ENCODE peak calls at places on chromosomes 13 and 19, in nine cellular contexts. One of them, this sample, is unnamed. For H3K36me3, the result is how much of the 10 kb centered on the place peaks cover.

GRCh38 chr19:47369923-47370625 is 21.0 kb downstream of the DHX34 start:
- DNase-seq in neural progenitor cell: no peak
- DNase-seq in OCI-LY7: no peak
- DNase-seq in CD8-positive, alpha-beta T cell: no peak
- DNase-seq in IMR-90: peak
- DNase-seq in heart left ventricle: peak
- DNase-seq in thoracic aorta: no peak
- DNase-seq in brain microvascular endothelial cell: peak
- DNase-seq in stomach: no peak
- DNase-seq in this sample: no peak

GRCh38 chr13:20566424-20566916 is 487 bp upstream of the IFT88 start:
- DNase-seq in heart left ventricle: no peak
- DNase-seq in brain microvascular endothelial cell: peak
- DNase-seq in neural progenitor cell: no peak
- DNase-seq in stomach: no peak
- DNase-seq in IMR-90: peak
- DNase-seq in thoracic aorta: peak
- DNase-seq in OCI-LY7: no peak
- DNase-seq in CD8-positive, alpha-beta T cell: no peak
- DNase-seq in this sample: no peak

GRCh38 chr19:3404324-3405260 is 38.2 kb downstream of the NFIC start:
- DNase-seq in brain microvascular endothelial cell: peak
- DNase-seq in heart left ventricle: peak
- DNase-seq in IMR-90: peak
- DNase-seq in OCI-LY7: no peak
- DNase-seq in neural progenitor cell: no peak
- DNase-seq in thoracic aorta: peak
- DNase-seq in CD8-positive, alpha-beta T cell: no peak
- DNase-seq in stomach: peak
- DNase-seq in this sample: peak

GRCh38 chr19:54906819-54907218 is 871 bp downstream of the NCR1 start:
- DNase-seq in thoracic aorta: no peak
- DNase-seq in stomach: no peak
- DNase-seq in IMR-90: no peak
- DNase-seq in brain microvascular endothelial cell: no peak
- DNase-seq in OCI-LY7: no peak
- DNase-seq in CD8-positive, alpha-beta T cell: no peak
- DNase-seq in heart left ventricle: no peak
- DNase-seq in neural progenitor cell: no peak
- DNase-seq in this sample: no peak

GRCh38 chr13:96671073-96671472 is 323.2 kb downstream of the OXGR1 start:
- DNase-seq in heart left ventricle: no peak
- DNase-seq in CD8-positive, alpha-beta T cell: no peak
- DNase-seq in stomach: no peak
- DNase-seq in IMR-90: no peak
- DNase-seq in neural progenitor cell: no peak
- DNase-seq in brain microvascular endothelial cell: no peak
- DNase-seq in OCI-LY7: no peak
- DNase-seq in thoracic aorta: no peak
- DNase-seq in this sample: no peak

GRCh38 chr13:53112522-53112921 is 83.9 kb downstream of the OLFM4 start:
- DNase-seq in neural progenitor cell: no peak
- DNase-seq in stomach: no peak
- DNase-seq in OCI-LY7: peak
- DNase-seq in heart left ventricle: no peak
- DNase-seq in thoracic aorta: no peak
- DNase-seq in brain microvascular endothelial cell: no peak
- DNase-seq in IMR-90: no peak
- DNase-seq in CD8-positive, alpha-beta T cell: no peak
- DNase-seq in this sample: peak

GRCh38 chr19:45340232-45340898 is at the start of gene KLC3:
- DNase-seq in neural progenitor cell: peak
- DNase-seq in IMR-90: no peak
- DNase-seq in stomach: peak
- DNase-seq in heart left ventricle: no peak
- DNase-seq in thoracic aorta: no peak
- DNase-seq in CD8-positive, alpha-beta T cell: no peak
- DNase-seq in OCI-LY7: peak
- DNase-seq in brain microvascular endothelial cell: no peak
- DNase-seq in this sample: peak

GRCh38 chr13:26038931-26039475 is 12.8 kb downstream of the SHISA2 start:
- DNase-seq in heart left ventricle: no peak
- DNase-seq in CD8-positive, alpha-beta T cell: no peak
- DNase-seq in IMR-90: no peak
- DNase-seq in OCI-LY7: no peak
- DNase-seq in stomach: no peak
- DNase-seq in brain microvascular endothelial cell: no peak
- DNase-seq in thoracic aorta: no peak
- DNase-seq in neural progenitor cell: no peak
- DNase-seq in this sample: no peak

GRCh38 chr19:44949550-44949949 is 3.7 kb downstream of the APOC2 start:
- DNase-seq in heart left ventricle: no peak
- DNase-seq in OCI-LY7: no peak
- DNase-seq in brain microvascular endothelial cell: no peak
- DNase-seq in IMR-90: no peak
- DNase-seq in thoracic aorta: no peak
- DNase-seq in stomach: no peak
- DNase-seq in neural progenitor cell: no peak
- DNase-seq in CD8-positive, alpha-beta T cell: no peak
- DNase-seq in this sample: no peak

GRCh38 chr19:16594681-16595091 is 22.5 kb upstream of the SLC35E1 start:
- DNase-seq in OCI-LY7: no peak
- DNase-seq in brain microvascular endothelial cell: no peak
- DNase-seq in neural progenitor cell: no peak
- DNase-seq in stomach: no peak
- DNase-seq in thoracic aorta: no peak
- DNase-seq in heart left ventricle: no peak
- DNase-seq in CD8-positive, alpha-beta T cell: no peak
- DNase-seq in IMR-90: no peak
- DNase-seq in this sample: no peak

GRCh38 chr13:112771877-112772538 is 82.2 kb downstream of the ATP11A start:
- DNase-seq in stomach: peak
- DNase-seq in heart left ventricle: no peak
- DNase-seq in IMR-90: no peak
- DNase-seq in OCI-LY7: no peak
- DNase-seq in thoracic aorta: no peak
- DNase-seq in CD8-positive, alpha-beta T cell: no peak
- DNase-seq in neural progenitor cell: no peak
- DNase-seq in brain microvascular endothelial cell: no peak
- DNase-seq in this sample: no peak

GRCh38 chr19:39407394-39407643 is 672 bp downstream of the ZFP36 start:
- DNase-seq in brain microvascular endothelial cell: no peak
- DNase-seq in OCI-LY7: no peak
- DNase-seq in neural progenitor cell: no peak
- DNase-seq in IMR-90: no peak
- DNase-seq in thoracic aorta: no peak
- DNase-seq in stomach: no peak
- DNase-seq in CD8-positive, alpha-beta T cell: no peak
- DNase-seq in heart left ventricle: no peak
- DNase-seq in this sample: no peak

GRCh38 chr19:39406656-39407393 is at the start of gene ZFP36:
- DNase-seq in IMR-90: peak
- DNase-seq in brain microvascular endothelial cell: peak
- DNase-seq in OCI-LY7: peak
- DNase-seq in heart left ventricle: peak
- DNase-seq in CD8-positive, alpha-beta T cell: peak
- DNase-seq in stomach: peak
- DNase-seq in thoracic aorta: peak
- DNase-seq in neural progenitor cell: peak
- DNase-seq in this sample: peak

GRCh38 chr19:39409207-39409885 is 2.7 kb downstream of the ZFP36 start:
- DNase-seq in thoracic aorta: peak
- DNase-seq in brain microvascular endothelial cell: no peak
- DNase-seq in stomach: peak
- DNase-seq in OCI-LY7: peak
- DNase-seq in neural progenitor cell: no peak
- DNase-seq in IMR-90: peak
- DNase-seq in heart left ventricle: peak
- DNase-seq in CD8-positive, alpha-beta T cell: peak
- DNase-seq in this sample: peak

GRCh38 chr19:39408392-39409206 is 2.0 kb downstream of the ZFP36 start:
- DNase-seq in heart left ventricle: no peak
- DNase-seq in OCI-LY7: no peak
- DNase-seq in IMR-90: peak
- DNase-seq in thoracic aorta: no peak
- DNase-seq in brain microvascular endothelial cell: no peak
- DNase-seq in neural progenitor cell: peak
- DNase-seq in stomach: no peak
- DNase-seq in CD8-positive, alpha-beta T cell: no peak
- DNase-seq in this sample: no peak

DNA sequence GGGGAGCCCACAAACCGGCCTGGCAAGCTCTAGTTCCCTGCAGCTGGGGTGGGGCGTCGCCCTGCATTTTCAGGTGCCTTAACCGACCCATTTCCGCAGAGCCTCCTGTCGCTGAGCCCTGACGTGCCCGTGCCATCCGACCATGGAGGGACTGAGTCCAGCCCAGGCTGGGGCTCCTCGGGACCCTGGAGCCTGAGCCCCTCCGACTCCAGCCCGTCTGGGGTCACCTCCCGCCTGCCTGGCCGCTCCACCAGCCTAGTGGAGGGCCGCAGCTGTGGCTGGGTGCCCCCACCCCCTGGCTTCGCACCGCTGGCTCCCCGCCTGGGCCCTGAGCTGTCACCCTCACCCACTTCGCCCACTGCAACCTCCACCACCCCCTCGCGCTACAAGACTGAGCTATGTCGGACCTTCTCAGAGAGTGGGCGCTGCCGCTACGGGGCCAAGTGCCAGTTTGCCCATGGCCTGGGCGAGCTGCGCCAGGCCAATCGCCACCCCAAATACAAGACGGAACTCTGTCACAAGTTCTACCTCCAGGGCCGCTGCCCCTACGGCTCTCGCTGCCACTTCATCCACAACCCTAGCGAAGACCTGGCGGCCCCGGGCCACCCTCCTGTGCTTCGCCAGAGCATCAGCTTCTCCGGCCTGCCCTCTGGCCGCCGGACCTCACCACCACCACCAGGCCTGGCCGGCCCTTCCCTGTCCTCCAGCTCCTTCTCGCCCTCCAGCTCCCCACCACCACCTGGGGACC is 1.2 kb downstream of the ZFP36 start:
- DNase-seq in CD8-positive, alpha-beta T cell: no peak
- DNase-seq in IMR-90: no peak
- DNase-seq in heart left ventricle: peak
- DNase-seq in brain microvascular endothelial cell: no peak
- DNase-seq in thoracic aorta: no peak
- DNase-seq in OCI-LY7: peak
- DNase-seq in neural progenitor cell: peak
- DNase-seq in stomach: peak
- DNase-seq in this sample: peak
- TF ChIP-seq CTCF in CD8-positive, alpha-beta T cell: no peak
- TF ChIP-seq CTCF in IMR-90: no peak
- TF ChIP-seq CTCF in heart left ventricle: no peak
- TF ChIP-seq CTCF in brain microvascular endothelial cell: no peak
- TF ChIP-seq CTCF in thoracic aorta: no peak
- TF ChIP-seq CTCF in OCI-LY7: no peak
- TF ChIP-seq CTCF in neural progenitor cell: no peak
- TF ChIP-seq CTCF in stomach: no peak
- TF ChIP-seq CTCF in this sample: no peak

DNA sequence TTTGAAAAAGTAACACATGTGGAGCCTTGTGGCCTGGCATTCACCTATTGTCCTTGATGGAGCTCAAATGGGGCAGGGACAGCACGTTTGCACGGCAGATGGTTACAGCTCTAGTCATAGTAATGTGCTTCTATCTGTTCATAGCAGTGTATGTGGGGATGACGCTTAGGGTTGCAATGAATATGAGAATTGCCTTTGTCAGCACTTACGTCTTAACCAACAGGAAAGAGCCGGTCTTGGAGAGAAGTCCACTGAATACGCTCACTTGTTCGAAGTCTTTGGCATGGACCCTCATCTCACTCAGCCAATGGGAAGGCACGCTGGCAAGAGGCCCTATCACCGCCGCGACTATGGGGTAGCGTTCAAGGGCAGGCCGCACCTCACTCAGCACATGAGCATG is 18.9 kb upstream of the OR7D2 start:
- DNase-seq in neural progenitor cell: no peak
- DNase-seq in brain microvascular endothelial cell: no peak
- DNase-seq in stomach: no peak
- DNase-seq in IMR-90: no peak
- DNase-seq in thoracic aorta: no peak
- DNase-seq in heart left ventricle: no peak
- DNase-seq in OCI-LY7: no peak
- DNase-seq in CD8-positive, alpha-beta T cell: no peak
- DNase-seq in this sample: no peak
- H3K36me3 ChIP-seq in neural progenitor cell: under half
- H3K36me3 ChIP-seq in brain microvascular endothelial cell: half or more
- H3K36me3 ChIP-seq in stomach: half or more
- H3K36me3 ChIP-seq in IMR-90: half or more
- H3K36me3 ChIP-seq in thoracic aorta: half or more
- H3K36me3 ChIP-seq in heart left ventricle: half or more
- H3K36me3 ChIP-seq in OCI-LY7: half or more
- H3K36me3 ChIP-seq in CD8-positive, alpha-beta T cell: half or more
- H3K36me3 ChIP-seq in this sample: half or more

GRCh38 chr13:99355267-99356215 is 48.3 kb upstream of the GPR183 start:
- DNase-seq in heart left ventricle: no peak
- DNase-seq in stomach: no peak
- DNase-seq in thoracic aorta: no peak
- DNase-seq in OCI-LY7: no peak
- DNase-seq in brain microvascular endothelial cell: no peak
- DNase-seq in neural progenitor cell: no peak
- DNase-seq in IMR-90: no peak
- DNase-seq in CD8-positive, alpha-beta T cell: no peak
- DNase-seq in this sample: no peak

GRCh38 chr13:99352351-99353271 is 45.4 kb upstream of the GPR183 start:
- DNase-seq in brain microvascular endothelial cell: no peak
- DNase-seq in stomach: no peak
- DNase-seq in OCI-LY7: no peak
- DNase-seq in thoracic aorta: no peak
- DNase-seq in neural progenitor cell: no peak
- DNase-seq in heart left ventricle: no peak
- DNase-seq in IMR-90: no peak
- DNase-seq in CD8-positive, alpha-beta T cell: no peak
- DNase-seq in this sample: no peak

GRCh38 chr13:99351772-99352171 is 44.6 kb upstream of the GPR183 start:
- DNase-seq in heart left ventricle: no peak
- DNase-seq in thoracic aorta: no peak
- DNase-seq in IMR-90: no peak
- DNase-seq in stomach: no peak
- DNase-seq in neural progenitor cell: no peak
- DNase-seq in OCI-LY7: no peak
- DNase-seq in CD8-positive, alpha-beta T cell: no peak
- DNase-seq in brain microvascular endothelial cell: no peak
- DNase-seq in this sample: no peak

GRCh38 chr13:99354371-99354951 is 47.3 kb upstream of the GPR183 start:
- DNase-seq in stomach: no peak
- DNase-seq in IMR-90: no peak
- DNase-seq in thoracic aorta: no peak
- DNase-seq in CD8-positive, alpha-beta T cell: no peak
- DNase-seq in heart left ventricle: no peak
- DNase-seq in brain microvascular endothelial cell: no peak
- DNase-seq in OCI-LY7: no peak
- DNase-seq in neural progenitor cell: no peak
- DNase-seq in this sample: no peak

GRCh38 chr13:99353836-99354235 is 46.6 kb upstream of the GPR183 start:
- DNase-seq in heart left ventricle: no peak
- DNase-seq in stomach: no peak
- DNase-seq in OCI-LY7: no peak
- DNase-seq in thoracic aorta: no peak
- DNase-seq in brain microvascular endothelial cell: peak
- DNase-seq in IMR-90: peak
- DNase-seq in CD8-positive, alpha-beta T cell: no peak
- DNase-seq in neural progenitor cell: no peak
- DNase-seq in this sample: no peak
- H3K27ac ChIP-seq in heart left ventricle: no peak
- H3K27ac ChIP-seq in stomach: peak
- H3K27ac ChIP-seq in OCI-LY7: no peak
- H3K27ac ChIP-seq in thoracic aorta: no peak
- H3K27ac ChIP-seq in brain microvascular endothelial cell: no peak
- H3K27ac ChIP-seq in IMR-90: no peak
- H3K27ac ChIP-seq in CD8-positive, alpha-beta T cell: peak
- H3K27ac ChIP-seq in neural progenitor cell: no peak
- H3K27ac ChIP-seq in this sample: no peak

GRCh38 chr13:45925151-45925550 is 73.6 kb upstream of the SIAH3 start:
- DNase-seq in neural progenitor cell: no peak
- DNase-seq in OCI-LY7: no peak
- DNase-seq in thoracic aorta: no peak
- DNase-seq in brain microvascular endothelial cell: peak
- DNase-seq in CD8-positive, alpha-beta T cell: no peak
- DNase-seq in stomach: no peak
- DNase-seq in IMR-90: no peak
- DNase-seq in heart left ventricle: no peak
- DNase-seq in this sample: no peak
- TF ChIP-seq CTCF in neural progenitor cell: no peak
- TF ChIP-seq CTCF in OCI-LY7: peak
- TF ChIP-seq CTCF in thoracic aorta: no peak
- TF ChIP-seq CTCF in brain microvascular endothelial cell: peak
- TF ChIP-seq CTCF in CD8-positive, alpha-beta T cell: no peak
- TF ChIP-seq CTCF in stomach: no peak
- TF ChIP-seq CTCF in IMR-90: peak
- TF ChIP-seq CTCF in heart left ventricle: no peak
- TF ChIP-seq CTCF in this sample: peak